ENCODE peak calls at places on chromosomes 4 and X, in six cellular contexts. F is CD8-positive, alpha-beta T cell; Y is lung; H is RWPE2; I is heart right ventricle; B is NB4. D is an unnamed sample.
A peak's percentile ranks its signal among the peaks of the same experiment; 100 is the strongest.

GRCh38 chr4:6119507-6120020 is 80.8 kb downstream of the JAKMIP1 start:
- DNase-seq in B (no peak), Y (no peak), I (no peak), H (no peak), F (no peak), D (no peak)

GRCh38 chr4:26081795-26082498 is 167.9 kb downstream of the SMIM20 start:
- DNase-seq in I (no peak), F (no peak), B (peak; percentile 78), H (no peak), Y (no peak), D (peak; percentile 63)

GRCh38 chr4:168408620-168409019 is 71.7 kb downstream of the DDX60L start:
- DNase-seq in Y (no peak), B (no peak), F (no peak), H (peak; percentile 77), I (no peak), D (peak; percentile 98)

GRCh38 chrX:40105791-40106676 is 8.3 kb upstream of the BCOR start:
- DNase-seq in B (peak; percentile 83), I (peak; percentile 77), H (no peak), F (peak; percentile 47), Y (no peak), D (no peak)

GRCh38 chr4:176753049-176753448 is 39.7 kb downstream of the VEGFC start:
- DNase-seq in F (no peak), Y (no peak), I (no peak), B (no peak), H (no peak), D (peak; percentile 65)

GRCh38 chr4:26462874-26463273 is 27.4 kb downstream of the CCKAR start:
- DNase-seq in B (no peak), H (no peak), Y (no peak), I (no peak), F (no peak), D (no peak)

GRCh38 chr4:18012115-18012806 is 9.3 kb downstream of the LCORL start:
- DNase-seq in B (no peak), Y (no peak), I (no peak), F (no peak), H (no peak), D (no peak)

GRCh38 chr4:766152-766515 is 59.8 kb downstream of the CPLX1 start:
- DNase-seq in H (peak; percentile 82), F (no peak), B (peak; percentile 41), Y (no peak), I (no peak), D (no peak)

GRCh38 chrX:103861200-103861599 is 29.1 kb upstream of the RAB9B start:
- DNase-seq in Y (no peak), H (no peak), F (no peak), B (no peak), I (no peak), D (no peak)

GRCh38 chr4:165031436-165032211 is at the start of gene TRIM60:
- DNase-seq in B (no peak), I (no peak), H (no peak), F (no peak), Y (no peak), D (no peak)

GRCh38 chr4:130820448-130820847 is 1724.5 kb downstream of the C4orf33 start:
- DNase-seq in H (no peak), B (no peak), Y (no peak), F (no peak), I (no peak), D (no peak)

GRCh38 chr4:158164849-158165248 is 8.0 kb downstream of the GASK1B start:
- DNase-seq in F (no peak), Y (no peak), H (no peak), I (no peak), B (no peak), D (no peak)

GRCh38 chr4:141410839-141411238 is 190.1 kb downstream of the ZNF330 start:
- DNase-seq in F (no peak), I (no peak), H (no peak), B (no peak), Y (no peak), D (no peak)

GRCh38 chrX:47093248-47093647 is 15.0 kb downstream of the RGN start:
- DNase-seq in H (no peak), B (peak; percentile 52), I (no peak), F (no peak), Y (no peak), D (peak; percentile 61)

GRCh38 chr4:13611283-13611842 is 16.2 kb downstream of the BOD1L1 start:
- DNase-seq in Y (no peak), H (no peak), F (no peak), B (no peak), I (no peak), D (peak; percentile 54)

GRCh38 chr4:122901621-122902020 is 20.8 kb downstream of the NUDT6 start:
- DNase-seq in B (no peak), I (no peak), H (no peak), F (no peak), Y (no peak), D (no peak)

GRCh38 chr4:90445380-90445779 is 318.2 kb downstream of the CCSER1 start:
- DNase-seq in F (no peak), B (no peak), I (no peak), Y (no peak), H (no peak), D (peak; percentile 64)

GRCh38 chrX:20263474-20263873 is 3.2 kb downstream of the RPS6KA3 start:
- DNase-seq in H (no peak), Y (no peak), I (no peak), B (peak; percentile 26), F (no peak), D (peak; percentile 30)

GRCh38 chr4:1171306-1172227 is 816 bp downstream of the SPON2 start:
- DNase-seq in I (no peak), B (no peak), Y (no peak), F (peak; percentile 43), H (peak; percentile 60), D (no peak)

GRCh38 chr4:10733486-10733885 is 48.9 kb upstream of the CLNK start:
- DNase-seq in I (no peak), H (no peak), F (no peak), Y (no peak), B (no peak), D (no peak)

GRCh38 chr4:145056325-145057130 is 41.5 kb downstream of the ANAPC10 start:
- DNase-seq in H (no peak), B (no peak), Y (no peak), F (no peak), I (no peak), D (no peak)

GRCh38 chr4:145058256-145058655 is 39.7 kb downstream of the ANAPC10 start:
- DNase-seq in I (no peak), B (no peak), Y (no peak), H (no peak), F (no peak), D (no peak)

GRCh38 chr4:145066063-145066501 is 31.9 kb downstream of the ANAPC10 start:
- DNase-seq in H (no peak), F (no peak), B (peak; percentile 12), Y (no peak), I (no peak), D (no peak)

GRCh38 chr4:145055533-145056257 is 42.3 kb downstream of the ANAPC10 start:
- DNase-seq in F (no peak), H (no peak), I (no peak), B (no peak), Y (no peak), D (no peak)

DNA sequence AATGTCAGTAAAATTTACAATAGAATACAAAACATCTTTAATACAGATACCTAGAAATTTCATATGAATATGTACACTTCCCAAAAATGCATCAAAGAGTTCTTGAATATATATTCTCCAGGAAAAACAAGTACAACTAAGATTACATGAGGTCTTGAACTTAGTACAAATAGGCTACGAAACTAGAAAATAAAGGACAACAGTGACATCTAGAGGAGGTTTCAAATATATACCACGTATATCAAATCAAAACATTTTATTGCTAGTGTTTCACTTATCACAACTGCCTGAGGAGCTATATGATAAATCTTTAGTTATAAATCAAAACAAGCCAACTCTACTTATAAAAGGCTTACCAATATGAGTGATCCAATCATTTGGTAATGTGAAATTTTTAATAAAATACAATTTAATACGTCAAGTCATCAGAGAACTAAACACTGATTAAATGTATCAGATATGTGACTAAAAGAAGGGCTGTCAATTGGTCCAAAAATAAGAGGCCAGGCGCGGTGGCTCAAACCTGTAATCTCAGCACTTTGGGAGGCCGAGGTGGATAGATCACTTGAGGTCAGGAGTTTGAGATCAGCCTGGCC is 36.6 kb downstream of the ANAPC10 start:
- DNase-seq in Y (no peak), B (peak; percentile 60), I (no peak), H (no peak), F (no peak), D (peak; percentile 86)
- TF ChIP-seq CTCF in Y (peak; percentile 6), B (no peak), I (peak; percentile 67), H (peak; percentile 69), F (peak; percentile 69), D (peak; percentile 30)

GRCh38 chrX:71910526-71911022 is at the start of gene NHSL2:
- DNase-seq in B (no peak), F (no peak), H (no peak), Y (no peak), I (peak; percentile 34), D (no peak)

GRCh38 chrX:71911731-71912050 is 1.0 kb downstream of the NHSL2 start:
- DNase-seq in F (no peak), I (no peak), Y (no peak), B (no peak), H (no peak), D (no peak)

GRCh38 chrX:71908387-71908786 is 2.3 kb upstream of the NHSL2 start:
- DNase-seq in H (no peak), F (no peak), Y (no peak), I (no peak), B (no peak), D (no peak)

GRCh38 chrX:71911023-71911730 is 532 bp downstream of the NHSL2 start:
- DNase-seq in I (peak; percentile 15), H (no peak), Y (no peak), B (peak; percentile 6), F (no peak), D (no peak)

GRCh38 chrX:71909956-71910355 is 689 bp upstream of the NHSL2 start:
- DNase-seq in H (no peak), I (peak; percentile 12), B (no peak), F (no peak), Y (no peak), D (peak; percentile 28)
- H3K4me3 ChIP-seq in H (no peak overlapping the region), I (peak overlapping the region; percentile 53), B (no peak overlapping the region), F (no peak overlapping the region), Y (no peak overlapping the region), D (peak overlapping the region; percentile 44)

DNA sequence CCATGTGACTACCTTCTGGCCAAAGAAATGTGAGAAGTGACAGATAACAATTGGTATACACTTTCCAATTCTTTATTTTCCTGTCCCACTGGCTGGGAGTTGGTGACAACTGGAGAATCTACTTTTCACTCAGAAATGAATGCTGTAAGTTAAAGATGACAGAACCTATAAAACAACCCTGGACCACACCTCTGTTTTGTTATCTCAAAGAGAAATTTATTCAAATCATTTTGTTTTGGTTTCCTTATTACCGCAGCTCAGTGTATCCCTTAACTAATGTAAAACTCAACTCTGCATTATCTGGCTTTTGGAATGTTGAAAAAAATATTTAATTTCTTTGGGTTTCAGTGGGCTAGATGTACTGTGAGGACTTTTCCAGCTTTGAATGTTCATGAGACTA is 469.8 kb downstream of the PCDH7 start:
- DNase-seq in H (no peak), B (no peak), F (no peak), Y (no peak), I (no peak), D (no peak)
- TF ChIP-seq CTCF in H (no peak), B (no peak), F (no peak), Y (no peak), I (no peak), D (no peak)

GRCh38 chr4:107490116-107490515 is 229.9 kb downstream of the PAPSS1 start:
- DNase-seq in I (no peak), F (no peak), B (no peak), H (no peak), Y (no peak), D (no peak)

GRCh38 chr4:107497054-107497453 is 223.0 kb downstream of the PAPSS1 start:
- DNase-seq in B (no peak), H (no peak), I (no peak), F (no peak), Y (no peak), D (no peak)

GRCh38 chr4:107492566-107492965 is 227.5 kb downstream of the PAPSS1 start:
- DNase-seq in Y (peak; percentile 33), F (no peak), H (no peak), I (no peak), B (no peak), D (no peak)
- H3K4me3 ChIP-seq in Y (no peak overlapping the region), F (no peak overlapping the region), H (no peak overlapping the region), I (no peak overlapping the region), B (no peak overlapping the region), D (no peak overlapping the region)

D was measured in fibroblast of pulmonary artery.